ENCODE peak calls at places on chromosomes 16 and 17, in six cellular contexts. One of them, this sample, is unnamed. For H3K4me1, the result is how much of the 10 kb centered on the place peaks cover.

GRCh38 chr16:9348912-9349311 is 257.5 kb downstream of the HAPSTR1 start:
- DNase-seq in BE2C: no peak
- DNase-seq in neural progenitor cell: no peak
- DNase-seq in GM23248: no peak
- DNase-seq in tibial nerve: no peak
- DNase-seq in psoas muscle: no peak
- DNase-seq in this sample: no peak

GRCh38 chr16:1156111-1156982 is 3.4 kb downstream of the CACNA1H start:
- DNase-seq in psoas muscle: no peak
- DNase-seq in GM23248: no peak
- DNase-seq in BE2C: no peak
- DNase-seq in neural progenitor cell: no peak
- DNase-seq in tibial nerve: no peak
- DNase-seq in this sample: peak

GRCh38 chr17:43092891-43093290 is 32.3 kb downstream of the BRCA1 start:
- DNase-seq in psoas muscle: no peak
- DNase-seq in neural progenitor cell: no peak
- DNase-seq in GM23248: peak
- DNase-seq in tibial nerve: no peak
- DNase-seq in BE2C: no peak
- DNase-seq in this sample: no peak

GRCh38 chr17:64145751-64146417 is 15.9 kb upstream of the ERN1 start:
- DNase-seq in GM23248: peak
- DNase-seq in neural progenitor cell: peak
- DNase-seq in tibial nerve: peak
- DNase-seq in BE2C: peak
- DNase-seq in psoas muscle: peak
- DNase-seq in this sample: peak

GRCh38 chr17:10638151-10638550 is 19.0 kb downstream of the MYH3 start:
- DNase-seq in neural progenitor cell: no peak
- DNase-seq in GM23248: no peak
- DNase-seq in psoas muscle: no peak
- DNase-seq in tibial nerve: no peak
- DNase-seq in BE2C: no peak
- DNase-seq in this sample: no peak

GRCh38 chr17:2808367-2809335 is 12.4 kb downstream of the RAP1GAP2 start:
- DNase-seq in tibial nerve: no peak
- DNase-seq in psoas muscle: no peak
- DNase-seq in neural progenitor cell: no peak
- DNase-seq in BE2C: no peak
- DNase-seq in GM23248: no peak
- DNase-seq in this sample: no peak

GRCh38 chr17:37607637-37608368 is 1.4 kb downstream of the SYNRG start:
- DNase-seq in GM23248: no peak
- DNase-seq in tibial nerve: no peak
- DNase-seq in neural progenitor cell: peak
- DNase-seq in BE2C: no peak
- DNase-seq in psoas muscle: no peak
- DNase-seq in this sample: no peak

GRCh38 chr16:10368984-10369551 is 16.8 kb upstream of the ATF7IP2 start:
- DNase-seq in tibial nerve: no peak
- DNase-seq in neural progenitor cell: peak
- DNase-seq in psoas muscle: no peak
- DNase-seq in GM23248: no peak
- DNase-seq in BE2C: no peak
- DNase-seq in this sample: no peak

GRCh38 chr17:55086635-55087058 is 118.1 kb downstream of the STXBP4 start:
- DNase-seq in BE2C: no peak
- DNase-seq in psoas muscle: no peak
- DNase-seq in tibial nerve: no peak
- DNase-seq in neural progenitor cell: no peak
- DNase-seq in GM23248: peak
- DNase-seq in this sample: no peak

GRCh38 chr17:39219647-39220154 is 6.0 kb downstream of the STAC2 start:
- DNase-seq in BE2C: no peak
- DNase-seq in neural progenitor cell: no peak
- DNase-seq in GM23248: no peak
- DNase-seq in psoas muscle: peak
- DNase-seq in tibial nerve: no peak
- DNase-seq in this sample: no peak

GRCh38 chr16:4244254-4244812 is 2.5 kb upstream of the SRL start:
- DNase-seq in BE2C: peak
- DNase-seq in neural progenitor cell: peak
- DNase-seq in tibial nerve: no peak
- DNase-seq in GM23248: no peak
- DNase-seq in psoas muscle: no peak
- DNase-seq in this sample: no peak

GRCh38 chr16:11857161-11857560 is 5.8 kb upstream of the RSL1D1 start:
- DNase-seq in neural progenitor cell: no peak
- DNase-seq in BE2C: no peak
- DNase-seq in tibial nerve: no peak
- DNase-seq in GM23248: peak
- DNase-seq in psoas muscle: no peak
- DNase-seq in this sample: no peak

GRCh38 chr17:10149573-10150399 is 48.6 kb downstream of the GAS7 start:
- DNase-seq in neural progenitor cell: no peak
- DNase-seq in BE2C: no peak
- DNase-seq in psoas muscle: no peak
- DNase-seq in GM23248: peak
- DNase-seq in tibial nerve: peak
- DNase-seq in this sample: no peak

GRCh38 chr17:30363715-30364202 is 15.0 kb upstream of the CPD start:
- DNase-seq in neural progenitor cell: no peak
- DNase-seq in tibial nerve: no peak
- DNase-seq in psoas muscle: no peak
- DNase-seq in BE2C: no peak
- DNase-seq in GM23248: peak
- DNase-seq in this sample: no peak

GRCh38 chr16:17109413-17109812 is 361.3 kb downstream of the XYLT1 start:
- DNase-seq in neural progenitor cell: no peak
- DNase-seq in GM23248: no peak
- DNase-seq in tibial nerve: no peak
- DNase-seq in psoas muscle: no peak
- DNase-seq in BE2C: no peak
- DNase-seq in this sample: no peak

GRCh38 chr16:17105239-17105721 is 365.5 kb downstream of the XYLT1 start:
- DNase-seq in psoas muscle: no peak
- DNase-seq in GM23248: no peak
- DNase-seq in neural progenitor cell: peak
- DNase-seq in tibial nerve: no peak
- DNase-seq in BE2C: no peak
- DNase-seq in this sample: no peak

GRCh38 chr16:17108596-17108995 is 362.2 kb downstream of the XYLT1 start:
- DNase-seq in BE2C: no peak
- DNase-seq in neural progenitor cell: no peak
- DNase-seq in GM23248: no peak
- DNase-seq in psoas muscle: no peak
- DNase-seq in tibial nerve: no peak
- DNase-seq in this sample: no peak

GRCh38 chr16:17106243-17106791 is 364.4 kb downstream of the XYLT1 start:
- DNase-seq in neural progenitor cell: peak
- DNase-seq in psoas muscle: no peak
- DNase-seq in GM23248: no peak
- DNase-seq in tibial nerve: no peak
- DNase-seq in BE2C: no peak
- DNase-seq in this sample: no peak

DNA sequence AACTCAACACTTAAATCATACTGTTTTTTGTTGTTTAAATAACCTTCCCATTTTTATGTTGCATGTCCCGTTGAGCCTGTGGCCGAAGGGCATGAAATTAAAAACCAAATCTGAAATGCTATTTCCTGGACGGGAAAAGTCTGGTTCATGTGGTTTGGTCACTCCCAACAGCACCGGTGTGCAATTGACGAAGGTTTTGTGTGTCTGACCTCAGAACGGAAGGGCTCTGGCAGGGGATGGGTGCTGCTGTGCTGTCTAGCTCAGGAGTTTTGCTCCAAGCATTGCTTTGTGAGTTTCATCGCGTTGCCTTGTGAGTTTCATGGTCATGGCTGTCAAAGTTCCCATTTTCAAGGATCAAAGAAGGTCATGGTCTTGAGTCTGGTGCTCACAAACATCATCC is 363.3 kb downstream of the XYLT1 start:
- DNase-seq in GM23248: no peak
- DNase-seq in tibial nerve: no peak
- DNase-seq in BE2C: no peak
- DNase-seq in psoas muscle: no peak
- DNase-seq in neural progenitor cell: no peak
- DNase-seq in this sample: no peak
- H3K4me1 ChIP-seq in GM23248: under half
- H3K4me1 ChIP-seq in tibial nerve: under half
- H3K4me1 ChIP-seq in BE2C: under half
- H3K4me1 ChIP-seq in psoas muscle: under half
- H3K4me1 ChIP-seq in neural progenitor cell: under half
- H3K4me1 ChIP-seq in this sample: under half

GRCh38 chr17:66272699-66273390 is 29.6 kb upstream of the PRKCA start:
- DNase-seq in BE2C: no peak
- DNase-seq in psoas muscle: no peak
- DNase-seq in tibial nerve: no peak
- DNase-seq in neural progenitor cell: no peak
- DNase-seq in GM23248: peak
- DNase-seq in this sample: no peak
- H3K4me1 ChIP-seq in BE2C: under half
- H3K4me1 ChIP-seq in psoas muscle: under half
- H3K4me1 ChIP-seq in tibial nerve: under half
- H3K4me1 ChIP-seq in neural progenitor cell: under half
- H3K4me1 ChIP-seq in GM23248: under half
- H3K4me1 ChIP-seq in this sample: under half

DNA sequence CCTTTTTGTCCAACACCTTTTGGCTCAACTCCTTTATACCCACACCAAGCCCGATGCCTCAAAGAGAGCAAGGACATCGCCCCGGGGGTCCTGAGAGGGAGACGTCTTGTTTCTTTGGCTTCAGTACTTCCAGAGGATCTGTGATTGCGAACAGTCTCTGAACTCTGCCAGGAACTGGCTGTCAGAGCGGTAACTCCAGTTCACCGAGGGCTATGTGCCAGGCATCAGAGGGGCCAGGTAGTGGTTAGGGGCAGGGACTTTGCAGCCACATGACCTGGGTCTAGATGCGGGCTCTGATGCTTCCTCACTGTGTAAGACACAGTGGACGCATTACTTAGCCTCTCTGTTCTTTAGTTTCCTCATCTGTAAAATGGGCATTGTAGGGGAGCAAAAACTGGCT is 21.6 kb downstream of the LLGL2 start:
- DNase-seq in BE2C: no peak
- DNase-seq in GM23248: no peak
- DNase-seq in neural progenitor cell: no peak
- DNase-seq in tibial nerve: no peak
- DNase-seq in psoas muscle: no peak
- DNase-seq in this sample: no peak
- H3K4me1 ChIP-seq in BE2C: under half
- H3K4me1 ChIP-seq in GM23248: under half
- H3K4me1 ChIP-seq in neural progenitor cell: under half
- H3K4me1 ChIP-seq in tibial nerve: under half
- H3K4me1 ChIP-seq in psoas muscle: under half
- H3K4me1 ChIP-seq in this sample: under half

GRCh38 chr16:47458331-47458730 is 2.5 kb downstream of the ITFG1 start:
- DNase-seq in tibial nerve: no peak
- DNase-seq in psoas muscle: no peak
- DNase-seq in BE2C: no peak
- DNase-seq in GM23248: no peak
- DNase-seq in neural progenitor cell: no peak
- DNase-seq in this sample: no peak

GRCh38 chr16:47459603-47460002 is 1.3 kb downstream of the ITFG1 start:
- DNase-seq in psoas muscle: no peak
- DNase-seq in neural progenitor cell: no peak
- DNase-seq in GM23248: no peak
- DNase-seq in BE2C: no peak
- DNase-seq in tibial nerve: no peak
- DNase-seq in this sample: no peak

GRCh38 chr16:47460301-47460754 is 535 bp downstream of the ITFG1 start:
- DNase-seq in GM23248: peak
- DNase-seq in neural progenitor cell: no peak
- DNase-seq in psoas muscle: no peak
- DNase-seq in tibial nerve: no peak
- DNase-seq in BE2C: no peak
- DNase-seq in this sample: no peak

GRCh38 chr16:47461598-47462266 is 601 bp downstream of the PHKB start:
- DNase-seq in BE2C: no peak
- DNase-seq in GM23248: peak
- DNase-seq in psoas muscle: no peak
- DNase-seq in tibial nerve: peak
- DNase-seq in neural progenitor cell: peak
- DNase-seq in this sample: no peak

GRCh38 chr16:47460755-47461597 is at the start of the genes ITFG1 and PHKB:
- DNase-seq in tibial nerve: peak
- DNase-seq in GM23248: peak
- DNase-seq in neural progenitor cell: peak
- DNase-seq in psoas muscle: peak
- DNase-seq in BE2C: peak
- DNase-seq in this sample: peak
- H3K4me1 ChIP-seq in tibial nerve: under half
- H3K4me1 ChIP-seq in GM23248: under half
- H3K4me1 ChIP-seq in neural progenitor cell: under half
- H3K4me1 ChIP-seq in psoas muscle: half or more
- H3K4me1 ChIP-seq in BE2C: under half
- H3K4me1 ChIP-seq in this sample: under half

GRCh38 chr17:29141484-29141835 is 38.7 kb downstream of the MYO18A start:
- DNase-seq in psoas muscle: no peak
- DNase-seq in tibial nerve: no peak
- DNase-seq in neural progenitor cell: no peak
- DNase-seq in BE2C: peak
- DNase-seq in GM23248: no peak
- DNase-seq in this sample: no peak
- H3K4me1 ChIP-seq in psoas muscle: half or more
- H3K4me1 ChIP-seq in tibial nerve: under half
- H3K4me1 ChIP-seq in neural progenitor cell: under half
- H3K4me1 ChIP-seq in BE2C: under half
- H3K4me1 ChIP-seq in GM23248: half or more
- H3K4me1 ChIP-seq in this sample: under half